ENCODE peak calls at places on chromosome 15, in ten cellular contexts. R is M059J; X is kidney; P is CD4-positive, alpha-beta T cell; U is pons; G is spleen; J is ACHN; B is NCI-H524; F is KBM-7; V is stimulated activated CD8-positive, alpha-beta memory T cell treated with anti-CD3 and anti-CD28 coated beads, Interleukin-7, amount 100 ng/mL, for 24 hours. D is an unnamed sample.

GRCh38 chr15:101288905-101289513 is 6.0 kb downstream of the SNRPA1 start:
- DNase-seq in R (peak; percentile 46), G (no peak), X (no peak), P (no peak), V (no peak), F (peak; percentile 78), U (peak; percentile 59), B (no peak), J (peak; percentile 63), D (peak; percentile 45)

GRCh38 chr15:25189551-25189950 is 234.8 kb downstream of the SNRPN start:
- DNase-seq in U (no peak), G (no peak), P (no peak), J (no peak), F (no peak), V (no peak), R (no peak), X (peak; percentile 65), B (no peak), D (no peak)

GRCh38 chr15:70936326-70936725 is 43.7 kb downstream of the LRRC49 start:
- DNase-seq in X (no peak), G (no peak), B (peak; percentile 76), U (no peak), R (no peak), P (no peak), F (no peak), J (no peak), V (no peak), D (no peak)

GRCh38 chr15:62135532-62136134 is 29.5 kb downstream of the C2CD4B start:
- DNase-seq in V (no peak), F (peak; percentile 29), X (peak; percentile 86), B (no peak), P (no peak), G (no peak), J (no peak), R (peak; percentile 80), U (no peak), D (peak; percentile 85)

GRCh38 chr15:89016549-89017041 is 71.7 kb upstream of the ABHD2 start:
- DNase-seq in J (no peak), U (no peak), V (no peak), G (no peak), X (no peak), R (peak; percentile 85), P (no peak), B (no peak), F (peak; percentile 19), D (peak; percentile 16)

GRCh38 chr15:100193277-100193860 is 148.4 kb downstream of the ADAMTS17 start:
- DNase-seq in X (peak; percentile 54), J (no peak), P (no peak), V (no peak), R (no peak), U (no peak), B (no peak), F (no peak), G (peak; percentile 54), D (no peak)

GRCh38 chr15:74657846-74658245 is 38.0 kb downstream of the EDC3 start:
- DNase-seq in F (no peak), B (no peak), X (no peak), G (no peak), J (no peak), R (peak; percentile 8), V (no peak), P (no peak), U (no peak), D (no peak)

GRCh38 chr15:45023659-45024320 is 795 bp downstream of the SORD start:
- DNase-seq in V (no peak), R (peak; percentile 31), X (no peak), B (no peak), F (peak; percentile 38), G (no peak), P (no peak), U (peak; percentile 51), J (peak; percentile 19), D (peak; percentile 5)

GRCh38 chr15:61994216-61994615 is 66.0 kb downstream of the VPS13C start:
- DNase-seq in P (no peak), R (peak; percentile 31), G (no peak), X (no peak), J (no peak), U (no peak), B (no peak), V (no peak), F (no peak), D (peak; percentile 4)